ENCODE peak calls at places on chromosomes 2 and 18, in six cellular contexts. U is fibroblast of lung, J is sigmoid colon, A is HFFc6, R is fibroblast of villous mesenchyme, H is A549. T is an unnamed sample.
A peak's percentile ranks its signal among the peaks of the same experiment; 100 is the strongest.

GRCh38 chr2:53018830-53019425 is 748.7 kb upstream of the CHAC2 start:
- DNase-seq in U (peak; percentile 35), J (no peak), A (no peak), R (no peak), H (peak; percentile 6), T (no peak)

GRCh38 chr2:64700133-64700809 is 46.6 kb upstream of the SERTAD2 start:
- DNase-seq in U (peak; percentile 33), J (no peak), A (peak; percentile 8), R (peak; percentile 30), H (no peak), T (no peak)

GRCh38 chr2:159200498-159200897 is 86.0 kb downstream of the WDSUB1 start:
- DNase-seq in U (peak; percentile 53), J (no peak), A (peak; percentile 41), R (peak; percentile 63), H (no peak), T (no peak)

GRCh38 chr2:67858886-67859285 is 203.9 kb downstream of the C1D start:
- DNase-seq in U (no peak), J (no peak), A (no peak), R (no peak), H (no peak), T (peak; percentile 21)

GRCh38 chr2:48180557-48180956 is 274.3 kb upstream of the FBXO11 start:
- DNase-seq in U (no peak), J (no peak), A (no peak), R (no peak), H (no peak), T (no peak)

GRCh38 chr2:120875431-120875830 is 139.8 kb downstream of the GLI2 start:
- DNase-seq in U (no peak), J (no peak), A (no peak), R (peak; percentile 77), H (no peak), T (no peak)

GRCh38 chr2:133657591-133657990 is 89.3 kb upstream of the NCKAP5 start:
- DNase-seq in U (no peak), J (no peak), A (no peak), R (peak; percentile 48), H (no peak), T (no peak)

GRCh38 chr18:67211646-67212045 is 304.9 kb downstream of the DSEL start:
- DNase-seq in U (no peak), J (no peak), A (peak; percentile 25), R (no peak), H (no peak), T (no peak)

GRCh38 chr2:138811454-138811853 is 31.3 kb upstream of the NXPH2 start:
- DNase-seq in U (no peak), J (no peak), A (no peak), R (no peak), H (no peak), T (no peak)

GRCh38 chr2:187959821-187960220 is 331.9 kb upstream of the GULP1 start:
- DNase-seq in U (no peak), J (no peak), A (no peak), R (peak; percentile 43), H (no peak), T (no peak)

GRCh38 chr18:11336241-11336640 is 186.9 kb upstream of the PIEZO2 start:
- DNase-seq in U (peak; percentile 30), J (no peak), A (no peak), R (no peak), H (no peak), T (no peak)

GRCh38 chr2:68689553-68690537 is 44.8 kb upstream of the ARHGAP25 start:
- DNase-seq in U (no peak), J (no peak), A (no peak), R (no peak), H (no peak), T (no peak)

GRCh38 chr2:113050921-113051895 is 1.5 kb downstream of the IL36B start:
- DNase-seq in U (no peak), J (no peak), A (no peak), R (no peak), H (no peak), T (no peak)

GRCh38 chr2:105796131-105796638 is 51.5 kb downstream of the NCK2 start:
- DNase-seq in U (no peak), J (no peak), A (no peak), R (peak; percentile 60), H (no peak), T (no peak)

GRCh38 chr2:145043399-145043834 is 523.5 kb upstream of the ZEB2 start:
- DNase-seq in U (no peak), J (no peak), A (no peak), R (no peak), H (no peak), T (no peak)

GRCh38 chr2:174610243-174610995 is 12.8 kb upstream of the WIPF1 start:
- DNase-seq in U (no peak), J (no peak), A (peak; percentile 55), R (no peak), H (no peak), T (no peak)

GRCh38 chr2:6183231-6183630 is 491.0 kb downstream of the SOX11 start:
- DNase-seq in U (no peak), J (no peak), A (no peak), R (no peak), H (no peak), T (no peak)

GRCh38 chr2:2735041-2735440 is 404.0 kb upstream of the MYT1L start:
- DNase-seq in U (no peak), J (no peak), A (no peak), R (no peak), H (no peak), T (no peak)

DNA sequence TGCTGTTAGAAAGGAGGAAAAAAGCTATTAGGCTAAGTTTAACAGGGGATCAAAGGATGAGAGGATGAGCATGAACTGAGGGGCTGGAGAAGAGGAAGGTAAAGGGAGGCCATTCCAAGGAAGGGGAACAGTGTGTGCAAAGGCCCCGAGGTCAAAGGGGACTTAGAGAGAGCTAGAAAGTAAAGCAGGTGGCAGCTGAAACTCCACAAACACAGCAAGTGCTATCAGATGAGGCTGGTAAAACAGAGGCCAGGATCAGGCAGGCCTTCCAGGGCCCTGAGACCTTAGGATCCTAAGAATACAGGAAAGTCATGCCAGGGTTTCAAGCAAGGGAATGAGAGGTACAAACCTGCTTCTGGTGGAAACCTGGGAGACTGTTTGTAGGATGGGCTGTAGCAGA is 5.8 kb downstream of the HDAC4 start:
- DNase-seq in U (no peak), J (peak; percentile 61), A (no peak), R (no peak), H (no peak), T (no peak)
- TF ChIP-seq CTCF in U (no peak), J (no peak), A (no peak), R (no peak), H (no peak), T (no peak)

GRCh38 chr2:221572180-221572820 is at the start of gene EPHA4:
- DNase-seq in U (peak; percentile 91), J (peak; percentile 94), A (peak; percentile 83), R (peak; percentile 73), H (peak; percentile 72), T (peak; percentile 94)
- TF ChIP-seq CTCF in U (peak; percentile 25), J (peak; percentile 23), A (peak; percentile 55), R (no peak), H (no peak), T (no peak)

DNA sequence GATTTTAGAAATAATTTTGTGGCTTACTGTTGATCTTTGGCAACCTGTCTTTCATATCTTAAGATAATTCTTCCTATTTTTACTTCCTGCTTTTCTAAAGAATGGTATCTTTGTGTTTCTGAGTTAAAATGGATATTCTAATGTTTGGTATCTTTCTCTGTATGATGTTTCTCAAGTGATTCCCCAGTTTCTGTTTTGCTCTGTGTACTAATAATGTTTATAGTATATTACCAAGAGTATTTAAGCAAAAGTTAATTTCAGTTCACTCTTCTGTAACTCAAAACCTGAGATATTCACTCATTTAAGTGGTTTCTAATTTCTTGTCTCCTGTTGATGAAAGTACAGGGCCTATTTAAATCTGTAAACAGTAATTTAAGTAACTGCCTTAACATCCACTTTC is 58.3 kb downstream of the CCDC150 start:
- DNase-seq in U (no peak), J (no peak), A (no peak), R (no peak), H (no peak), T (no peak)
- TF ChIP-seq CTCF in U (no peak), J (no peak), A (no peak), R (no peak), H (no peak), T (no peak)

GRCh38 chr2:109028738-109029443 is 39.9 kb upstream of the EDAR start:
- DNase-seq in U (no peak), J (no peak), A (no peak), R (no peak), H (no peak), T (no peak)
- TF ChIP-seq CTCF in U (no peak), J (no peak), A (no peak), R (no peak), H (no peak), T (no peak)

DNA sequence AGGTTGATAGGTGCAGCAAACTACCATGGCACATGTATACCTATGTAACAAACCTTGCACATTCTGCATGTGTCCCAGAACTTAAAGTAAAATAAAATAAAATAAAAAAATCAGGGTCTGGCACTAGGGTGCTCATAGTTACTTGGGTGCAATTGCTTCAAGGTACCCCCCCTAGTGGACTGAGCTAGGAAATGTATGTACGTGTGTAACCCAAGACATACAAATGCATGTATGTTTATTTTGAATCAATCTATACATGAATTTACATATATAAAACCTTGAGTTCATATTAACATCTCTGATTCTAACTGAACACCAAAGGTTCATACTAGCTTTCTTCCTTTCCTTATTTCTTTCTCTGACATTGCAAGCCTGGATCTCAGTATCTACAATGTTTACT is 51.5 kb downstream of the USP37 start:
- DNase-seq in U (peak; percentile 22), J (no peak), A (no peak), R (peak; percentile 19), H (peak; percentile 6), T (no peak)
- TF ChIP-seq CTCF in U (no peak), J (no peak), A (peak; percentile 68), R (peak; percentile 45), H (no peak), T (peak; percentile 38)

GRCh38 chr2:119383410-119384140 is 16.8 kb downstream of the DBI start:
- DNase-seq in U (no peak), J (no peak), A (no peak), R (no peak), H (no peak), T (no peak)

GRCh38 chr2:119384971-119385370 is 18.2 kb downstream of the DBI start:
- DNase-seq in U (no peak), J (no peak), A (no peak), R (no peak), H (no peak), T (no peak)

GRCh38 chr2:119389615-119390306 is 23.0 kb downstream of the DBI start:
- DNase-seq in U (peak; percentile 76), J (no peak), A (peak; percentile 16), R (peak; percentile 63), H (no peak), T (no peak)

GRCh38 chr2:119385465-119385864 is 18.7 kb downstream of the DBI start:
- DNase-seq in U (no peak), J (no peak), A (no peak), R (no peak), H (no peak), T (no peak)

GRCh38 chr2:119387381-119388129 is 20.8 kb downstream of the DBI start:
- DNase-seq in U (peak; percentile 73), J (peak; percentile 74), A (peak; percentile 14), R (peak; percentile 71), H (no peak), T (peak; percentile 20)
- TF ChIP-seq CTCF in U (peak; percentile 34), J (no peak), A (no peak), R (peak; percentile 33), H (no peak), T (no peak)

T was measured in endothelial cell of umbilical vein.